ENCODE peak calls at places on chromosomes 6 and 20, in six cellular contexts. H, S, W, J, A and E are unnamed samples.

GRCh38 chr6:38156818-38157565 is 337.5 kb downstream of the ZFAND3 start:
- DNase-seq in W (no peak), H (no peak), J (no peak), S (no peak), A (no peak), E (no peak)

GRCh38 chr20:38727602-38728236 is 3.4 kb downstream of the SLC32A1 start:
- DNase-seq in A (no peak), W (peak), H (no peak), J (no peak), S (no peak), E (no peak)

GRCh38 chr6:90180526-90180925 is 116.1 kb downstream of the BACH2 start:
- DNase-seq in H (no peak), S (no peak), W (no peak), J (no peak), A (no peak), E (no peak)

GRCh38 chr6:160135922-160136655 is 14.5 kb downstream of the SLC22A1 start:
- DNase-seq in S (no peak), J (no peak), A (no peak), W (no peak), H (no peak), E (no peak)

GRCh38 chr20:48733296-48733790 is 94.5 kb downstream of the PREX1 start:
- DNase-seq in A (no peak), S (no peak), W (no peak), H (no peak), J (no peak), E (no peak)

GRCh38 chr20:31473331-31474096 is 1.4 kb downstream of the DEFB124 start:
- DNase-seq in W (no peak), H (no peak), J (no peak), S (no peak), A (no peak), E (no peak)

GRCh38 chr6:89200706-89201215 is 16.4 kb downstream of the GABRR1 start:
- DNase-seq in W (no peak), S (no peak), A (no peak), J (no peak), H (no peak), E (no peak)

GRCh38 chr6:123962508-123962907 is 158.8 kb downstream of the NKAIN2 start:
- DNase-seq in W (no peak), S (no peak), A (no peak), H (peak), J (no peak), E (no peak)

GRCh38 chr6:84050408-84050807 is 16.8 kb downstream of the MRAP2 start:
- DNase-seq in A (no peak), J (no peak), S (no peak), H (no peak), W (no peak), E (no peak)

GRCh38 chr6:23269436-23269835 is 700.1 kb downstream of the HDGFL1 start:
- DNase-seq in J (no peak), S (no peak), H (no peak), W (no peak), A (no peak), E (no peak)

GRCh38 chr20:4957939-4958362 is 43.4 kb downstream of the SLC23A2 start:
- DNase-seq in S (no peak), W (no peak), H (no peak), J (no peak), A (no peak), E (no peak)

GRCh38 chr6:31493875-31494694 is 3.9 kb upstream of the MICB start:
- DNase-seq in J (peak), W (peak), A (peak), H (peak), S (peak), E (peak)

GRCh38 chr6:151137441-151137984 is 102.3 kb upstream of the AKAP12 start:
- DNase-seq in W (no peak), A (no peak), H (no peak), J (no peak), S (no peak), E (no peak)

GRCh38 chr20:3786126-3786484 is 435 bp downstream of the CENPB start:
- DNase-seq in S (peak), A (no peak), W (no peak), H (peak), J (no peak), E (peak)

GRCh38 chr20:45011108-45011526 is 44.8 kb downstream of the STK4 start:
- DNase-seq in W (no peak), S (peak), A (no peak), J (peak), H (no peak), E (peak)

GRCh38 chr6:12356983-12357972 is 67.1 kb downstream of the EDN1 start:
- DNase-seq in J (no peak), H (no peak), A (no peak), S (no peak), W (no peak), E (no peak)

GRCh38 chr20:11117808-11118528 is 444.2 kb upstream of the JAG1 start:
- DNase-seq in A (no peak), H (no peak), S (no peak), W (no peak), J (no peak), E (no peak)

GRCh38 chr20:3847419-3847940 is 846 bp downstream of the MAVS start:
- DNase-seq in S (no peak), A (no peak), W (no peak), H (no peak), J (no peak), E (no peak)

GRCh38 chr20:24735263-24735662 is 213.8 kb upstream of the CST7 start:
- DNase-seq in A (no peak), J (no peak), S (no peak), H (no peak), W (no peak), E (no peak)

GRCh38 chr6:108960601-108961000 is 112.4 kb downstream of the ARMC2 start:
- DNase-seq in W (no peak), J (no peak), A (no peak), H (no peak), S (peak), E (no peak)

GRCh38 chr6:72720464-72720863 is 98.6 kb downstream of the KCNQ5 start:
- DNase-seq in H (no peak), W (no peak), J (no peak), A (no peak), S (no peak), E (no peak)

GRCh38 chr20:42938486-42939205 is 251.1 kb downstream of the PTPRT start:
- DNase-seq in A (no peak), J (no peak), W (no peak), S (no peak), H (no peak), E (no peak)

GRCh38 chr6:7489376-7489775 is 52.1 kb upstream of the DSP start:
- DNase-seq in H (no peak), J (no peak), W (no peak), S (no peak), A (no peak), E (no peak)

GRCh38 chr6:27392623-27393022 is 4.1 kb downstream of the ZNF391 start:
- DNase-seq in A (no peak), S (no peak), W (no peak), H (no peak), J (no peak), E (no peak)

GRCh38 chr6:36721369-36722140 is 23.9 kb downstream of the RAB44 start:
- DNase-seq in S (no peak), W (no peak), H (peak), J (no peak), A (no peak), E (no peak)

GRCh38 chr20:2806351-2806701 is 5.9 kb upstream of the CPXM1 start:
- DNase-seq in H (no peak), J (no peak), W (no peak), A (no peak), S (no peak), E (no peak)

GRCh38 chr6:75084872-75085381 is 120.9 kb downstream of the COL12A1 start:
- DNase-seq in J (no peak), S (peak), H (peak), W (no peak), A (no peak), E (no peak)

GRCh38 chr6:105902401-105903031 is 183.6 kb upstream of the PRDM1 start:
- DNase-seq in A (no peak), J (no peak), S (no peak), W (no peak), H (no peak), E (no peak)

GRCh38 chr6:138206862-138207261 is 11.4 kb downstream of the PBOV1 start:
- DNase-seq in J (no peak), W (no peak), S (no peak), A (no peak), H (no peak), E (no peak)

GRCh38 chr6:139250296-139251274 is 41.2 kb downstream of the TXLNB start:
- DNase-seq in H (peak), J (peak), A (peak), W (peak), S (peak), E (peak)

GRCh38 chr20:8523684-8524083 is 391.6 kb downstream of the PLCB1 start:
- DNase-seq in A (no peak), W (no peak), S (no peak), H (no peak), J (no peak), E (no peak)

GRCh38 chr20:17617868-17618672 is 48.2 kb downstream of the DSTN start:
- DNase-seq in W (peak), H (no peak), J (no peak), A (no peak), S (peak), E (no peak)